ENCODE peak calls at places on chromosomes 4 and X, in six cellular contexts. One of them, this sample, is unnamed.

GRCh38 chr4:86300516-86300915 is 59.3 kb downstream of the MAPK10 start:
- DNase-seq in PC-3: no peak
- DNase-seq in stimulated activated CD4-positive, alpha-beta T cell treated with anti-CD3 and anti-CD28 coated beads, Interleukin-2, amount 100 ng/mL, for 24 hours: no peak
- DNase-seq in stimulated activated naive B cell treated with anti-CD40 and anti-IgM and Interleukin-4, amounts not matched to agents 10 μg/mL and 1 μg/mL and 100 μg/mL, for 72 hours: no peak
- DNase-seq in HFFc6: no peak
- DNase-seq in NAMALWA: no peak
- DNase-seq in this sample: no peak

GRCh38 chr4:157121396-157121795 is 45.4 kb downstream of the GLRB start:
- DNase-seq in stimulated activated naive B cell treated with anti-CD40 and anti-IgM and Interleukin-4, amounts not matched to agents 10 μg/mL and 1 μg/mL and 100 μg/mL, for 72 hours: no peak
- DNase-seq in PC-3: no peak
- DNase-seq in stimulated activated CD4-positive, alpha-beta T cell treated with anti-CD3 and anti-CD28 coated beads, Interleukin-2, amount 100 ng/mL, for 24 hours: no peak
- DNase-seq in HFFc6: no peak
- DNase-seq in NAMALWA: no peak
- DNase-seq in this sample: no peak

GRCh38 chr4:108270466-108271450 is 102.0 kb upstream of the LEF1 start:
- DNase-seq in NAMALWA: no peak
- DNase-seq in stimulated activated CD4-positive, alpha-beta T cell treated with anti-CD3 and anti-CD28 coated beads, Interleukin-2, amount 100 ng/mL, for 24 hours: no peak
- DNase-seq in stimulated activated naive B cell treated with anti-CD40 and anti-IgM and Interleukin-4, amounts not matched to agents 10 μg/mL and 1 μg/mL and 100 μg/mL, for 72 hours: no peak
- DNase-seq in HFFc6: peak
- DNase-seq in PC-3: peak
- DNase-seq in this sample: no peak

GRCh38 chr4:12126476-12126875 is 697.8 kb upstream of the HS3ST1 start:
- DNase-seq in stimulated activated naive B cell treated with anti-CD40 and anti-IgM and Interleukin-4, amounts not matched to agents 10 μg/mL and 1 μg/mL and 100 μg/mL, for 72 hours: no peak
- DNase-seq in HFFc6: no peak
- DNase-seq in PC-3: no peak
- DNase-seq in NAMALWA: no peak
- DNase-seq in stimulated activated CD4-positive, alpha-beta T cell treated with anti-CD3 and anti-CD28 coated beads, Interleukin-2, amount 100 ng/mL, for 24 hours: no peak
- DNase-seq in this sample: peak

GRCh38 chr4:168737441-168738176 is 240.8 kb downstream of the PALLD start:
- DNase-seq in stimulated activated CD4-positive, alpha-beta T cell treated with anti-CD3 and anti-CD28 coated beads, Interleukin-2, amount 100 ng/mL, for 24 hours: no peak
- DNase-seq in HFFc6: no peak
- DNase-seq in NAMALWA: no peak
- DNase-seq in PC-3: no peak
- DNase-seq in stimulated activated naive B cell treated with anti-CD40 and anti-IgM and Interleukin-4, amounts not matched to agents 10 μg/mL and 1 μg/mL and 100 μg/mL, for 72 hours: no peak
- DNase-seq in this sample: no peak

GRCh38 chrX:9340619-9341304 is 124.1 kb upstream of the TBL1X start:
- DNase-seq in PC-3: peak
- DNase-seq in stimulated activated CD4-positive, alpha-beta T cell treated with anti-CD3 and anti-CD28 coated beads, Interleukin-2, amount 100 ng/mL, for 24 hours: peak
- DNase-seq in NAMALWA: peak
- DNase-seq in HFFc6: peak
- DNase-seq in stimulated activated naive B cell treated with anti-CD40 and anti-IgM and Interleukin-4, amounts not matched to agents 10 μg/mL and 1 μg/mL and 100 μg/mL, for 72 hours: peak
- DNase-seq in this sample: peak

GRCh38 chr4:154562697-154563254 is at the start of gene FGB:
- DNase-seq in stimulated activated naive B cell treated with anti-CD40 and anti-IgM and Interleukin-4, amounts not matched to agents 10 μg/mL and 1 μg/mL and 100 μg/mL, for 72 hours: no peak
- DNase-seq in stimulated activated CD4-positive, alpha-beta T cell treated with anti-CD3 and anti-CD28 coated beads, Interleukin-2, amount 100 ng/mL, for 24 hours: no peak
- DNase-seq in HFFc6: no peak
- DNase-seq in NAMALWA: no peak
- DNase-seq in PC-3: peak
- DNase-seq in this sample: no peak

GRCh38 chr4:742742-743311 is 37.2 kb downstream of the PCGF3 start:
- DNase-seq in stimulated activated naive B cell treated with anti-CD40 and anti-IgM and Interleukin-4, amounts not matched to agents 10 μg/mL and 1 μg/mL and 100 μg/mL, for 72 hours: peak
- DNase-seq in HFFc6: peak
- DNase-seq in NAMALWA: peak
- DNase-seq in PC-3: peak
- DNase-seq in stimulated activated CD4-positive, alpha-beta T cell treated with anti-CD3 and anti-CD28 coated beads, Interleukin-2, amount 100 ng/mL, for 24 hours: peak
- DNase-seq in this sample: no peak

GRCh38 chrX:12497832-12498591 is 293.2 kb upstream of the PRPS2 start:
- DNase-seq in PC-3: peak
- DNase-seq in HFFc6: no peak
- DNase-seq in stimulated activated CD4-positive, alpha-beta T cell treated with anti-CD3 and anti-CD28 coated beads, Interleukin-2, amount 100 ng/mL, for 24 hours: no peak
- DNase-seq in NAMALWA: peak
- DNase-seq in stimulated activated naive B cell treated with anti-CD40 and anti-IgM and Interleukin-4, amounts not matched to agents 10 μg/mL and 1 μg/mL and 100 μg/mL, for 72 hours: no peak
- DNase-seq in this sample: peak

GRCh38 chr4:146245899-146246298 is 31.6 kb downstream of the REELD1 start:
- DNase-seq in stimulated activated CD4-positive, alpha-beta T cell treated with anti-CD3 and anti-CD28 coated beads, Interleukin-2, amount 100 ng/mL, for 24 hours: no peak
- DNase-seq in PC-3: no peak
- DNase-seq in stimulated activated naive B cell treated with anti-CD40 and anti-IgM and Interleukin-4, amounts not matched to agents 10 μg/mL and 1 μg/mL and 100 μg/mL, for 72 hours: no peak
- DNase-seq in HFFc6: no peak
- DNase-seq in NAMALWA: no peak
- DNase-seq in this sample: no peak

GRCh38 chrX:72479324-72480274 is 93.0 kb downstream of the HDAC8 start:
- DNase-seq in stimulated activated CD4-positive, alpha-beta T cell treated with anti-CD3 and anti-CD28 coated beads, Interleukin-2, amount 100 ng/mL, for 24 hours: no peak
- DNase-seq in NAMALWA: no peak
- DNase-seq in HFFc6: no peak
- DNase-seq in PC-3: peak
- DNase-seq in stimulated activated naive B cell treated with anti-CD40 and anti-IgM and Interleukin-4, amounts not matched to agents 10 μg/mL and 1 μg/mL and 100 μg/mL, for 72 hours: no peak
- DNase-seq in this sample: no peak

GRCh38 chr4:151548708-151549107 is 139.7 kb downstream of the FHIP1A start:
- DNase-seq in NAMALWA: no peak
- DNase-seq in PC-3: no peak
- DNase-seq in stimulated activated naive B cell treated with anti-CD40 and anti-IgM and Interleukin-4, amounts not matched to agents 10 μg/mL and 1 μg/mL and 100 μg/mL, for 72 hours: no peak
- DNase-seq in stimulated activated CD4-positive, alpha-beta T cell treated with anti-CD3 and anti-CD28 coated beads, Interleukin-2, amount 100 ng/mL, for 24 hours: no peak
- DNase-seq in HFFc6: no peak
- DNase-seq in this sample: no peak

GRCh38 chr4:177451108-177451500 is 8.9 kb upstream of the AGA start:
- DNase-seq in stimulated activated CD4-positive, alpha-beta T cell treated with anti-CD3 and anti-CD28 coated beads, Interleukin-2, amount 100 ng/mL, for 24 hours: no peak
- DNase-seq in stimulated activated naive B cell treated with anti-CD40 and anti-IgM and Interleukin-4, amounts not matched to agents 10 μg/mL and 1 μg/mL and 100 μg/mL, for 72 hours: no peak
- DNase-seq in PC-3: no peak
- DNase-seq in HFFc6: peak
- DNase-seq in NAMALWA: no peak
- DNase-seq in this sample: no peak

GRCh38 chr4:165010487-165010886 is 21.3 kb upstream of the TRIM60 start:
- DNase-seq in stimulated activated CD4-positive, alpha-beta T cell treated with anti-CD3 and anti-CD28 coated beads, Interleukin-2, amount 100 ng/mL, for 24 hours: no peak
- DNase-seq in PC-3: no peak
- DNase-seq in stimulated activated naive B cell treated with anti-CD40 and anti-IgM and Interleukin-4, amounts not matched to agents 10 μg/mL and 1 μg/mL and 100 μg/mL, for 72 hours: no peak
- DNase-seq in NAMALWA: no peak
- DNase-seq in HFFc6: no peak
- DNase-seq in this sample: no peak

GRCh38 chrX:18390941-18391538 is 34.4 kb upstream of the CDKL5 start:
- DNase-seq in HFFc6: peak
- DNase-seq in PC-3: peak
- DNase-seq in stimulated activated CD4-positive, alpha-beta T cell treated with anti-CD3 and anti-CD28 coated beads, Interleukin-2, amount 100 ng/mL, for 24 hours: peak
- DNase-seq in NAMALWA: peak
- DNase-seq in stimulated activated naive B cell treated with anti-CD40 and anti-IgM and Interleukin-4, amounts not matched to agents 10 μg/mL and 1 μg/mL and 100 μg/mL, for 72 hours: peak
- DNase-seq in this sample: peak

GRCh38 chr4:17475481-17475880 is 36.4 kb downstream of the QDPR start:
- DNase-seq in stimulated activated CD4-positive, alpha-beta T cell treated with anti-CD3 and anti-CD28 coated beads, Interleukin-2, amount 100 ng/mL, for 24 hours: no peak
- DNase-seq in stimulated activated naive B cell treated with anti-CD40 and anti-IgM and Interleukin-4, amounts not matched to agents 10 μg/mL and 1 μg/mL and 100 μg/mL, for 72 hours: no peak
- DNase-seq in HFFc6: no peak
- DNase-seq in PC-3: peak
- DNase-seq in NAMALWA: no peak
- DNase-seq in this sample: no peak

GRCh38 chrX:38610839-38611238 is 49.5 kb downstream of the TSPAN7 start:
- DNase-seq in stimulated activated CD4-positive, alpha-beta T cell treated with anti-CD3 and anti-CD28 coated beads, Interleukin-2, amount 100 ng/mL, for 24 hours: no peak
- DNase-seq in NAMALWA: no peak
- DNase-seq in HFFc6: no peak
- DNase-seq in stimulated activated naive B cell treated with anti-CD40 and anti-IgM and Interleukin-4, amounts not matched to agents 10 μg/mL and 1 μg/mL and 100 μg/mL, for 72 hours: no peak
- DNase-seq in PC-3: no peak
- DNase-seq in this sample: no peak

GRCh38 chrX:56751071-56751470 is 22.0 kb downstream of the NBDY start:
- DNase-seq in stimulated activated naive B cell treated with anti-CD40 and anti-IgM and Interleukin-4, amounts not matched to agents 10 μg/mL and 1 μg/mL and 100 μg/mL, for 72 hours: no peak
- DNase-seq in HFFc6: no peak
- DNase-seq in stimulated activated CD4-positive, alpha-beta T cell treated with anti-CD3 and anti-CD28 coated beads, Interleukin-2, amount 100 ng/mL, for 24 hours: no peak
- DNase-seq in PC-3: peak
- DNase-seq in NAMALWA: no peak
- DNase-seq in this sample: no peak

GRCh38 chr4:57043304-57044251 is 64.9 kb downstream of the POLR2B start:
- DNase-seq in stimulated activated naive B cell treated with anti-CD40 and anti-IgM and Interleukin-4, amounts not matched to agents 10 μg/mL and 1 μg/mL and 100 μg/mL, for 72 hours: no peak
- DNase-seq in PC-3: no peak
- DNase-seq in NAMALWA: no peak
- DNase-seq in HFFc6: peak
- DNase-seq in stimulated activated CD4-positive, alpha-beta T cell treated with anti-CD3 and anti-CD28 coated beads, Interleukin-2, amount 100 ng/mL, for 24 hours: no peak
- DNase-seq in this sample: no peak

GRCh38 chr4:83282049-83282535 is 2.5 kb downstream of the COQ2 start:
- DNase-seq in stimulated activated naive B cell treated with anti-CD40 and anti-IgM and Interleukin-4, amounts not matched to agents 10 μg/mL and 1 μg/mL and 100 μg/mL, for 72 hours: peak
- DNase-seq in PC-3: peak
- DNase-seq in NAMALWA: peak
- DNase-seq in HFFc6: peak
- DNase-seq in stimulated activated CD4-positive, alpha-beta T cell treated with anti-CD3 and anti-CD28 coated beads, Interleukin-2, amount 100 ng/mL, for 24 hours: peak
- DNase-seq in this sample: peak

GRCh38 chr4:76987153-76987562 is 37.6 kb downstream of the SEPTIN11 start:
- DNase-seq in PC-3: no peak
- DNase-seq in HFFc6: peak
- DNase-seq in stimulated activated naive B cell treated with anti-CD40 and anti-IgM and Interleukin-4, amounts not matched to agents 10 μg/mL and 1 μg/mL and 100 μg/mL, for 72 hours: no peak
- DNase-seq in stimulated activated CD4-positive, alpha-beta T cell treated with anti-CD3 and anti-CD28 coated beads, Interleukin-2, amount 100 ng/mL, for 24 hours: no peak
- DNase-seq in NAMALWA: no peak
- DNase-seq in this sample: no peak

This sample was measured in globus pallidus.